ENCODE peak calls at places on chromosome 15, in nine cellular contexts. One of them, this sample, is unnamed.

GRCh38 chr15:79065744-79066376 is 24.7 kb downstream of the RASGRF1 start:
- DNase-seq in HFFc6: no peak
- DNase-seq in endodermal cell: no peak
- DNase-seq in uterus: no peak
- DNase-seq in lung: no peak
- DNase-seq in neural crest cell: no peak
- DNase-seq in GM23338: peak
- DNase-seq in GM12864: no peak
- DNase-seq in OCI-LY7: peak
- DNase-seq in this sample: no peak

GRCh38 chr15:101108458-101108775 is 143.4 kb downstream of the CHSY1 start:
- DNase-seq in lung: no peak
- DNase-seq in uterus: no peak
- DNase-seq in GM12864: no peak
- DNase-seq in HFFc6: no peak
- DNase-seq in endodermal cell: peak
- DNase-seq in OCI-LY7: no peak
- DNase-seq in GM23338: no peak
- DNase-seq in neural crest cell: no peak
- DNase-seq in this sample: no peak

GRCh38 chr15:77226652-77227051 is 155.7 kb upstream of the TSPAN3 start:
- DNase-seq in GM12864: no peak
- DNase-seq in lung: no peak
- DNase-seq in HFFc6: no peak
- DNase-seq in endodermal cell: no peak
- DNase-seq in GM23338: no peak
- DNase-seq in OCI-LY7: no peak
- DNase-seq in neural crest cell: no peak
- DNase-seq in uterus: no peak
- DNase-seq in this sample: no peak

GRCh38 chr15:38650936-38651327 is 86.3 kb upstream of the RASGRP1 start:
- DNase-seq in GM23338: no peak
- DNase-seq in uterus: no peak
- DNase-seq in neural crest cell: no peak
- DNase-seq in GM12864: no peak
- DNase-seq in endodermal cell: no peak
- DNase-seq in OCI-LY7: peak
- DNase-seq in lung: no peak
- DNase-seq in HFFc6: no peak
- DNase-seq in this sample: no peak

GRCh38 chr15:57432141-57432701 is 55.9 kb downstream of the CGNL1 start:
- DNase-seq in uterus: no peak
- DNase-seq in GM23338: peak
- DNase-seq in lung: no peak
- DNase-seq in OCI-LY7: no peak
- DNase-seq in endodermal cell: peak
- DNase-seq in HFFc6: no peak
- DNase-seq in GM12864: no peak
- DNase-seq in neural crest cell: no peak
- DNase-seq in this sample: no peak

GRCh38 chr15:100759116-100759515 is 120.5 kb upstream of the ALDH1A3 start:
- DNase-seq in neural crest cell: no peak
- DNase-seq in uterus: no peak
- DNase-seq in HFFc6: peak
- DNase-seq in GM23338: no peak
- DNase-seq in OCI-LY7: no peak
- DNase-seq in endodermal cell: no peak
- DNase-seq in GM12864: no peak
- DNase-seq in lung: no peak
- DNase-seq in this sample: no peak

GRCh38 chr15:95446854-95447253 is 883.6 kb upstream of the NR2F2 start:
- DNase-seq in GM12864: no peak
- DNase-seq in HFFc6: no peak
- DNase-seq in OCI-LY7: peak
- DNase-seq in uterus: no peak
- DNase-seq in GM23338: no peak
- DNase-seq in lung: no peak
- DNase-seq in neural crest cell: no peak
- DNase-seq in endodermal cell: no peak
- DNase-seq in this sample: no peak

GRCh38 chr15:31268108-31268501 is 58.5 kb upstream of the KLF13 start:
- DNase-seq in endodermal cell: no peak
- DNase-seq in lung: peak
- DNase-seq in OCI-LY7: peak
- DNase-seq in neural crest cell: no peak
- DNase-seq in HFFc6: no peak
- DNase-seq in GM23338: no peak
- DNase-seq in uterus: no peak
- DNase-seq in GM12864: no peak
- DNase-seq in this sample: no peak

DNA sequence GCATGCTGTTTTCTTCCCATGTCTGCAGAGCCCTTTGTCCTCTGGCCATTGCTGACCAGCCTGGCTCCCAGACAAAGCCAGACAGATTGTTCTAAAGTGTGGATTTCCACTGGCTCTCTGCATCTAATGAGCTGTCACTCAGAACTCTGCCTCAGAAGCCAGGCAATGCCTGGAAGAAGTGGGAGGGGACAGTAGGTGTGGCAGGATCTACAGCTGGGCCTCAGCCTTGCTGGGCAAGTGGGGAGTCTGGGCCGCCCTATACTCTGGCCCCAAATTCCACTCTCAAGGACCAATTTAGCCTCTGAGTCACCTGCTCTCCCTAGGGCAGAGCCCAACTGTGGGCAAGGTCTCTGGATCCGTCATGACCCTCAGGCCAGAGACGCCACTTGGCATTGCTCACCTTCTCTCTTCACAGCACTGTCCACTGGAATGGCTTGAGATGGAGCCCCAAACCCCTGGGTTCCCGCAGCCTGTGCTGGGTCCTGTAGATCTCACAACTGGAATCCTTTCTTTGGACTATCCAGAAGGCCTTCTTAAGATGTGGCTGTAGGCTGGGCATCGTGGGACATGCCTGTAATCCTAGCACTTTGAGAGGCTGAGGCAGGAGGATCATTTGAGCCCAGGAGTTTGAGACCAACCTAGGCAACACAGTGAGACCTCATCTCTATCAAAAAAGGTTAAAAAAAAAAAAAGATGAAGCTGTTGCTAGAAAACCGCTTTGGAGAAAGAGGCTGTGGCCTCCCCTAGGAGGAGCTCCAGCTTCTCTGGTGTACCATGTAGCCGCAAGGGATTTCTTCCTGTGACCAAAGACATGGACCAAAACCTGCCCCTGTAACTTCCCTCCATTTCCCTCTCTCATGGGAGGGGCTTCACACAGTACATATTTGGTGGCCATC is 23.6 kb upstream of the BUB1B start:
- DNase-seq in neural crest cell: no peak
- DNase-seq in GM12864: no peak
- DNase-seq in endodermal cell: peak
- DNase-seq in GM23338: peak
- DNase-seq in HFFc6: no peak
- DNase-seq in lung: no peak
- DNase-seq in uterus: no peak
- DNase-seq in OCI-LY7: no peak
- DNase-seq in this sample: no peak
- TF ChIP-seq CTCF in neural crest cell: no peak
- TF ChIP-seq CTCF in GM12864: no peak
- TF ChIP-seq CTCF in endodermal cell: peak
- TF ChIP-seq CTCF in GM23338: peak
- TF ChIP-seq CTCF in HFFc6: no peak
- TF ChIP-seq CTCF in lung: no peak
- TF ChIP-seq CTCF in uterus: no peak
- TF ChIP-seq CTCF in OCI-LY7: no peak
- TF ChIP-seq CTCF in this sample: no peak

DNA sequence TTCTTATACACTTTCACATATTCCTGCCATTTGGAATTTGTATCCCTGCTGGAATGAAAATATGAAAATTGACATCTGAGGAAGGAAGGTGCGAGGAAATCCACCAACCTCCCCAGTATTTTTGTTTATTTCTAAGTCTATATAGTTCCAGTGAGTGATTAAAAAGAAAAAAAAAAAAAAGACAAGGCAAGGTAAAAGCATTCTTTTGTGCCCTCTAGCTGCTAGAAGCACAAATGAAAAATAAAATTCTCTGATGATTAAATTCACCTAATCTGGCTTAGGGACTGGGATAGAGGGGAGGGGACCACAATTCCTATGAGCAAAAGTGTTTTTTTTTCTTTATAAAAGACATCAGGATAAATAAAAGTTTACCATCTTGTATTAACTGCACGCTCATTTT is 370.9 kb downstream of the NR2F2 start:
- DNase-seq in HFFc6: no peak
- DNase-seq in endodermal cell: no peak
- DNase-seq in GM12864: no peak
- DNase-seq in OCI-LY7: no peak
- DNase-seq in neural crest cell: no peak
- DNase-seq in lung: no peak
- DNase-seq in GM23338: no peak
- DNase-seq in uterus: no peak
- DNase-seq in this sample: no peak
- TF ChIP-seq CTCF in HFFc6: no peak
- TF ChIP-seq CTCF in endodermal cell: peak
- TF ChIP-seq CTCF in GM12864: no peak
- TF ChIP-seq CTCF in OCI-LY7: no peak
- TF ChIP-seq CTCF in neural crest cell: no peak
- TF ChIP-seq CTCF in lung: no peak
- TF ChIP-seq CTCF in GM23338: no peak
- TF ChIP-seq CTCF in uterus: no peak
- TF ChIP-seq CTCF in this sample: no peak

GRCh38 chr15:68791431-68792283 is 29.0 kb downstream of the ANP32A start:
- DNase-seq in GM12864: peak
- DNase-seq in lung: no peak
- DNase-seq in OCI-LY7: peak
- DNase-seq in uterus: no peak
- DNase-seq in GM23338: peak
- DNase-seq in endodermal cell: peak
- DNase-seq in neural crest cell: no peak
- DNase-seq in HFFc6: no peak
- DNase-seq in this sample: no peak

GRCh38 chr15:68794307-68794706 is 26.4 kb downstream of the ANP32A start:
- DNase-seq in neural crest cell: no peak
- DNase-seq in endodermal cell: no peak
- DNase-seq in lung: no peak
- DNase-seq in GM23338: no peak
- DNase-seq in HFFc6: no peak
- DNase-seq in uterus: no peak
- DNase-seq in OCI-LY7: no peak
- DNase-seq in GM12864: no peak
- DNase-seq in this sample: no peak

GRCh38 chr15:68794869-68795268 is 25.8 kb downstream of the ANP32A start:
- DNase-seq in neural crest cell: no peak
- DNase-seq in GM23338: no peak
- DNase-seq in uterus: no peak
- DNase-seq in HFFc6: no peak
- DNase-seq in OCI-LY7: no peak
- DNase-seq in endodermal cell: no peak
- DNase-seq in GM12864: no peak
- DNase-seq in lung: no peak
- DNase-seq in this sample: no peak

GRCh38 chr15:68793776-68794175 is 26.9 kb downstream of the ANP32A start:
- DNase-seq in endodermal cell: no peak
- DNase-seq in uterus: no peak
- DNase-seq in OCI-LY7: no peak
- DNase-seq in GM12864: no peak
- DNase-seq in lung: no peak
- DNase-seq in HFFc6: no peak
- DNase-seq in GM23338: no peak
- DNase-seq in neural crest cell: no peak
- DNase-seq in this sample: no peak

DNA sequence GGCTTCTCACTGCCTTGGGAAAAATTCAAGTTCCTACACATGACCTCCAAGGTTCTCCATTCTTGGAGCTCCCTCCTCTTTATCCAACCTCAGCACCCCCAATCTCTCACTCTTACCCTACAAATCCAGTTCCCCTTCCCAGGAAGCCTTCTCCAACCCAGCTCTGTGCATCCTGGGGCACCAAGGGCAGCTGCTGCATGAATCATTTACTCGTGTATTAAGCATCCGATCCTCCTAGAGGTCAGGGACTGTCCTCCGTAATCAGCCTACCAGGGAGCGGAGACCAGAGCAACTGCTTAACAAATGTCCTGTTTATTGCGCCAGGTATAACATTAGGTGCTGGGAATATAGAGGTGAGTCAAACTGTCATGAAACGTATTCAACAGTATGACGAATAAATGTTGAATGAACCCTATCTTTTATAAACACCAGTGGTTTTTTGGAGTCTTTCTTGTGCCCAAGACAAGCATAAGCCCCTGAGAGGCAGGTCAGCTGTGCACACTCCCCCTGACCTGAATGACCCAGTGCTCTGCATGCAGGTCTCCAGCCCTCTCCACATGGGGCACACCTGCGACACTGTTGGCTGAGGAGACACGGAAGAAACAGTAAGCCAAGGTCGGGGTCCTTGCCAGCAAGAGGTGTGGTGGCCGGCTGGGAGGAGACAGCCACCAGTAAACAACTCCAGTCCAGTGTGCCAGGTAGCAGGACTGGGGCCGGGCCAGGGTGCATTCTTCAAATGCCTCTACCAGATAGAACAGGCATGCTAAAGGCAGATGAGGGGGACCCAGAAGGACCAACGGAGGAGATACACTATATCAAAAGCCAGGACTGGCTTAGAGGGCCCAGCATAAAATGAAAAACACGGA is 27.6 kb downstream of the ANP32A start:
- DNase-seq in GM23338: no peak
- DNase-seq in lung: peak
- DNase-seq in GM12864: no peak
- DNase-seq in uterus: no peak
- DNase-seq in HFFc6: no peak
- DNase-seq in OCI-LY7: no peak
- DNase-seq in endodermal cell: peak
- DNase-seq in neural crest cell: no peak
- DNase-seq in this sample: no peak
- TF ChIP-seq CTCF in GM23338: no peak
- TF ChIP-seq CTCF in lung: no peak
- TF ChIP-seq CTCF in GM12864: no peak
- TF ChIP-seq CTCF in uterus: no peak
- TF ChIP-seq CTCF in HFFc6: no peak
- TF ChIP-seq CTCF in OCI-LY7: no peak
- TF ChIP-seq CTCF in endodermal cell: no peak
- TF ChIP-seq CTCF in neural crest cell: no peak
- TF ChIP-seq CTCF in this sample: no peak

GRCh38 chr15:73773428-73773827 is 20.3 kb upstream of the INSYN1 start:
- DNase-seq in GM23338: no peak
- DNase-seq in OCI-LY7: no peak
- DNase-seq in uterus: no peak
- DNase-seq in lung: no peak
- DNase-seq in neural crest cell: no peak
- DNase-seq in endodermal cell: no peak
- DNase-seq in GM12864: no peak
- DNase-seq in HFFc6: no peak
- DNase-seq in this sample: no peak

GRCh38 chr15:73767794-73768501 is 14.8 kb upstream of the INSYN1 start:
- DNase-seq in lung: no peak
- DNase-seq in uterus: no peak
- DNase-seq in OCI-LY7: no peak
- DNase-seq in HFFc6: no peak
- DNase-seq in neural crest cell: no peak
- DNase-seq in endodermal cell: peak
- DNase-seq in GM23338: peak
- DNase-seq in GM12864: no peak
- DNase-seq in this sample: no peak

GRCh38 chr15:73766598-73766997 is 13.4 kb upstream of the INSYN1 start:
- DNase-seq in lung: no peak
- DNase-seq in HFFc6: no peak
- DNase-seq in endodermal cell: no peak
- DNase-seq in OCI-LY7: no peak
- DNase-seq in neural crest cell: no peak
- DNase-seq in GM23338: no peak
- DNase-seq in uterus: no peak
- DNase-seq in GM12864: no peak
- DNase-seq in this sample: no peak

GRCh38 chr15:73770049-73770448 is 16.9 kb upstream of the INSYN1 start:
- DNase-seq in HFFc6: no peak
- DNase-seq in neural crest cell: no peak
- DNase-seq in GM23338: no peak
- DNase-seq in lung: no peak
- DNase-seq in uterus: no peak
- DNase-seq in GM12864: no peak
- DNase-seq in OCI-LY7: no peak
- DNase-seq in endodermal cell: no peak
- DNase-seq in this sample: no peak

GRCh38 chr15:73771380-73772095 is 18.4 kb upstream of the INSYN1 start:
- DNase-seq in OCI-LY7: no peak
- DNase-seq in GM12864: no peak
- DNase-seq in HFFc6: no peak
- DNase-seq in lung: no peak
- DNase-seq in uterus: no peak
- DNase-seq in endodermal cell: peak
- DNase-seq in neural crest cell: no peak
- DNase-seq in GM23338: peak
- DNase-seq in this sample: no peak
- TF ChIP-seq CTCF in OCI-LY7: no peak
- TF ChIP-seq CTCF in GM12864: no peak
- TF ChIP-seq CTCF in HFFc6: no peak
- TF ChIP-seq CTCF in lung: no peak
- TF ChIP-seq CTCF in uterus: no peak
- TF ChIP-seq CTCF in endodermal cell: peak
- TF ChIP-seq CTCF in neural crest cell: no peak
- TF ChIP-seq CTCF in GM23338: peak
- TF ChIP-seq CTCF in this sample: no peak